ENCODE peak calls at places on chromosomes 4 and X, in four cellular contexts. H is stomach, I is colonic mucosa, C is transverse colon. N is an unnamed sample.

GRCh38 chrX:85243761-85244410 is at the start of the genes SATL1 and ZNF711:
- DNase-seq in H (peak; percentile 42), I (peak; percentile 45), C (peak; percentile 54), N (no peak)

GRCh38 chrX:50081282-50081955 is 119.4 kb downstream of the AKAP4 start:
- DNase-seq in H (peak; percentile 54), I (peak; percentile 36), C (peak; percentile 27), N (no peak)

GRCh38 chrX:8897259-8897658 is 96.1 kb upstream of the FAM9A start:
- DNase-seq in H (no peak), I (no peak), C (no peak), N (no peak)

GRCh38 chrX:138745215-138745614 is 33.7 kb upstream of the FGF13 start:
- DNase-seq in H (no peak), I (peak; percentile 36), C (no peak), N (no peak)

GRCh38 chrX:16711219-16712115 is 1.0 kb downstream of the CTPS2 start:
- DNase-seq in H (no peak), I (no peak), C (no peak), N (no peak)

GRCh38 chr4:6986067-6986780 is 56.9 kb upstream of the TADA2B start:
- DNase-seq in H (no peak), I (peak; percentile 49), C (no peak), N (peak; percentile 35)

GRCh38 chr4:142493255-142493976 is 352.7 kb downstream of the INPP4B start:
- DNase-seq in H (no peak), I (no peak), C (no peak), N (no peak)

GRCh38 chr4:121191351-121191750 is 27.2 kb upstream of the TNIP3 start:
- DNase-seq in H (no peak), I (no peak), C (no peak), N (no peak)

GRCh38 chr4:110042540-110043517 is 130.1 kb downstream of the EGF start:
- DNase-seq in H (no peak), I (no peak), C (no peak), N (no peak)

GRCh38 chr4:28686618-28687017 is 1826.0 kb downstream of the STIM2 start:
- DNase-seq in H (peak; percentile 32), I (peak; percentile 16), C (peak; percentile 8), N (peak; percentile 4)

GRCh38 chr4:54281060-54281781 is 52.1 kb downstream of the PDGFRA start:
- DNase-seq in H (peak; percentile 92), I (peak; percentile 30), C (peak; percentile 29), N (peak; percentile 100)

GRCh38 chr4:8477676-8478075 is 37.1 kb downstream of the TRMT44 start:
- DNase-seq in H (no peak), I (no peak), C (no peak), N (no peak)

GRCh38 chr4:102575369-102576129 is 74.4 kb downstream of the NFKB1 start:
- DNase-seq in H (no peak), I (no peak), C (no peak), N (no peak)

GRCh38 chr4:38949416-38950051 is 81.9 kb downstream of the FAM114A1 start:
- DNase-seq in H (no peak), I (no peak), C (no peak), N (peak; percentile 10)

GRCh38 chr4:48653217-48654014 is 126.7 kb downstream of the FRYL start:
- DNase-seq in H (no peak), I (peak; percentile 54), C (peak; percentile 42), N (peak; percentile 43)

GRCh38 chrX:3143043-3143799 is 102.0 kb downstream of the ARSF start:
- DNase-seq in H (no peak), I (no peak), C (no peak), N (no peak)

GRCh38 chr4:47154816-47155370 is 123.5 kb downstream of the GABRB1 start:
- DNase-seq in H (no peak), I (no peak), C (no peak), N (no peak)

GRCh38 chrX:11890843-11891514 is 132.9 kb downstream of the MSL3 start:
- DNase-seq in H (no peak), I (no peak), C (peak; percentile 20), N (peak; percentile 91)

GRCh38 chr4:138097912-138098600 is 144.1 kb downstream of the SLC7A11 start:
- DNase-seq in H (no peak), I (no peak), C (no peak), N (no peak)

GRCh38 chr4:184347251-184348239 is 126.8 kb downstream of the IRF2 start:
- DNase-seq in H (peak; percentile 80), I (peak; percentile 77), C (peak; percentile 72), N (no peak)

GRCh38 chrX:132373610-132374009 is 115.2 kb downstream of the MBNL3 start:
- DNase-seq in H (no peak), I (no peak), C (no peak), N (peak; percentile 1)

GRCh38 chrX:39946822-39947221 is 150.9 kb downstream of the BCOR start:
- DNase-seq in H (no peak), I (no peak), C (no peak), N (peak; percentile 43)

GRCh38 chr4:183424109-183424751 is 20.2 kb upstream of the CDKN2AIP start:
- DNase-seq in H (no peak), I (peak; percentile 75), C (peak; percentile 71), N (peak; percentile 9)

GRCh38 chrX:68659385-68659784 is 11.9 kb downstream of the STARD8 start:
- DNase-seq in H (no peak), I (no peak), C (no peak), N (no peak)

GRCh38 chrX:139889760-139890159 is 43.1 kb downstream of the ATP11C start:
- DNase-seq in H (no peak), I (no peak), C (no peak), N (no peak)

GRCh38 chrX:34901761-34902160 is 40.8 kb upstream of the FAM47B start:
- DNase-seq in H (no peak), I (no peak), C (no peak), N (no peak)

GRCh38 chrX:106862972-106863688 is 40.0 kb downstream of the RIPPLY1 start:
- DNase-seq in H (peak; percentile 35), I (peak; percentile 35), C (peak; percentile 19), N (no peak)

GRCh38 chrX:1249101-1249887 is 19.3 kb upstream of the CSF2RA start:
- DNase-seq in H (peak; percentile 39), I (peak; percentile 36), C (peak; percentile 24), N (peak; percentile 66)

GRCh38 chr4:27666943-27667342 is 806.3 kb downstream of the STIM2 start:
- DNase-seq in H (no peak), I (no peak), C (no peak), N (peak; percentile 0)

GRCh38 chr4:98796986-98797385 is 131.9 kb downstream of the EIF4E start:
- DNase-seq in H (no peak), I (no peak), C (no peak), N (no peak)

GRCh38 chrX:152876931-152877840 is 20.7 kb upstream of the ZNF185 start:
- DNase-seq in H (no peak), I (no peak), C (no peak), N (no peak)

DNA sequence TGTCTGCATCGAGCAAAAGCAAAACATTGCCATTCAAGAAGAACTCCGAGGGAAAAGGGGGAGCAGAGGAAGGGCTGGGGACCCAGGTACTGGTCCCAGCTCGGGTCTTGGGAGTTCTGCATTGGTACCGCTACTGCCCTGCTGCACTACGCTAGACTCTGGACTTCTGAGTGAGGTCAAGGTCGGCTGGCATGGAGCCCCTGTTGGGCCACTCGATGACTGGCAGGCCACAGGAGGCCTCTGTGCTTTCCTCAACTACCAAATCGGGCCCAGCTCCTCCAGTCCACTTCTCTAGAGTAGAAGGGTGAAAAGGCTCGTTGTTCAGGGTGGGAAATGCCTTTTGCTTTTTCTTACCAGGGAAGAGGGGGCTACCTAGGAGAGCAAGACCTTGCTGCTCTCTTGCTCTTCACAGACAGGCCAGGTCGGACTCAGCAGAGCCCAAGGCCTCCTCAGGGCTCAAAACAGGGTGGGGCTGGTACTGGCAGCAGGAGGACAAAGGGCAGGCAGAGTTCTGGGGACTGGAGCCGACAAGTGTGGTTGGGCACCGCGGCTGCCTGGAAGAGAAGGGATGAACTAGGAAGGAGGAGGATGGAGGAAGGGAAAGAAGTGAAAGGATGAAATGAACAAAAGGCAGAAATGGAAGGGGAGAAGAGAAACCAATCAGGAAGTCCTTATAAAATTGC is 8.9 kb upstream of the IRAK1 start:
- DNase-seq in H (no peak), I (peak; percentile 65), C (peak; percentile 63), N (no peak)
- H3K36me3 ChIP-seq in H (peaks cover 41% of the 10 kb centered on the region), I (no peaks in the 10 kb centered on the region), C (no peaks in the 10 kb centered on the region), N (peaks cover 5% of the 10 kb centered on the region)

DNA sequence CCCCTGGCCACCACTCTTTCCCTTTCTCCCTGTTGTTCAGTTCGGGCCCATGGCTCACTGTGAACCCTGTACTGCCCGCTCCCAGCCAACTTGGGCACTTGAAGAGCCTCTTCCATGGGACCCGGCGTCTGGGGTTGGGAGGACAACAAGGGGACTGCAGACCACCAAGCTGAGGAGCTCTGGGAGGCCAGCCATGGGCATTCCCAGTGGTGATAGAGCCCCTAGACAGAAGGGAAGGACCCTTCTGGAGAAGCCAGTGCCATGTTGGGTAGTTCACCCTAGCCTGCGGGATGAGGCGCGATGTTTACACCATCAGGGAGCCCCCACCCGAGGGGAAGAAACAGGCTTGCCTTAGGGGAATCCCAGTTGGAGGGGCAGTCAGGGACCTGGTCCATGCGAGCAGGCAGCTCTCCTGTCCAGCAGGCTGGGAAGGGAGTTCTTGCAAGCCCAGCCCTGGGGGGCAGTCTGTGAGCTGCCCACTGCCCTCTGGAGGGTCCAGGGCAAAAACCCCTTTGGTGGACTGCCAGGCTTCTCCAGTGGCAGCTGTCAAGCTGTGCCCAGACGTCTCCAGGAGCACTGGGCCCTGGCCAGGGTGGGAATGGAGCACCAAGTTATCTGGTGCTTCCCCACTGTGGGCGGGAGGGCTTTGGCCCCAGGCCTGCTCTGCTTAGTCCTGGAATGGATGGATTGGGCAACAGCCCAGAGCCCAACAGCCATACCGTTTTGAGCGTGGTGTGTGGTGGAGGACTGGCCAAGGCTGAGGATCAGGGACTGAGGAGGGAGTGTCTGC is 23.7 kb upstream of the UBA1 start:
- DNase-seq in H (peak; percentile 23), I (no peak), C (no peak), N (peak; percentile 43)
- H3K36me3 ChIP-seq in H (peaks cover 61% of the 10 kb centered on the region), I (no peaks in the 10 kb centered on the region), C (no peaks in the 10 kb centered on the region), N (no peaks in the 10 kb centered on the region)

GRCh38 chr4:84683486-84683885 is 100.6 kb downstream of the CDS1 start:
- DNase-seq in H (no peak), I (no peak), C (no peak), N (no peak)
- H3K36me3 ChIP-seq in H (peaks cover 98% of the 10 kb centered on the region), I (peaks cover 5% of the 10 kb centered on the region), C (no peaks in the 10 kb centered on the region), N (peaks cover 3% of the 10 kb centered on the region)

GRCh38 chr4:88441696-88442095 is 15.2 kb upstream of the HERC5 start:
- DNase-seq in H (no peak), I (no peak), C (no peak), N (no peak)
- H3K36me3 ChIP-seq in H (peaks cover 13% of the 10 kb centered on the region), I (no peaks in the 10 kb centered on the region), C (no peaks in the 10 kb centered on the region), N (no peaks in the 10 kb centered on the region)

GRCh38 chr4:44684648-44685047 is 6.4 kb downstream of the GUF1 start:
- DNase-seq in H (no peak), I (no peak), C (no peak), N (no peak)
- H3K36me3 ChIP-seq in H (peaks cover 81% of the 10 kb centered on the region), I (no peaks in the 10 kb centered on the region), C (no peaks in the 10 kb centered on the region), N (peaks cover 39% of the 10 kb centered on the region)

DNA sequence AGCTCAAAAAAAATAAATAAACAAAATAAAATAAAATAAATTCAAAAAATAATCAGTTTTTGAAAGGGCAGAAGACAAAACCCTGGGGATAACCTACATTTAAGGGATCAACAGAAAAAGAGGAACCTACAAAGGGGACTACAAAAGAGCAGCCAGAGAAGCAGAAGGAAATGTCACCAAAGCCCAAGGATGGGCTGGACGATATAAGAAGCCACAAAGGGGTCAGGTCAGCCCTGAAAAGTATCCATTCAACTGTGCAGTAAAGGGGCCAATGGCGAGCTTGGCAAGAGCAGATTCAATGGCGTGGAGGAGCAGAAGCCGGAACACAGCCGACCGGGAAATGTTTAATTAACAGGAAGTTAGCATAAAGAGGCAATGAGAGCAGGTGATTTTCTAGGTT is 16.9 kb downstream of the ACOT9 start:
- DNase-seq in H (no peak), I (no peak), C (no peak), N (no peak)
- H3K36me3 ChIP-seq in H (peaks cover 70% of the 10 kb centered on the region), I (no peaks in the 10 kb centered on the region), C (no peaks in the 10 kb centered on the region), N (peaks cover 34% of the 10 kb centered on the region)

GRCh38 chrX:47210661-47211425 is 7.6 kb upstream of the CDK16 start:
- DNase-seq in H (no peak), I (no peak), C (no peak), N (no peak)
- H3K36me3 ChIP-seq in H (peaks cover 100% of the 10 kb centered on the region), I (peaks cover 44% of the 10 kb centered on the region), C (peaks cover 6% of the 10 kb centered on the region), N (peaks cover 37% of the 10 kb centered on the region)